ENCODE peak calls at places on chromosomes 1 and 21, in five cellular contexts. B is heart right ventricle, Q is upper lobe of left lung, D is Panc1, C is heart left ventricle. S is an unnamed sample.
A peak's percentile ranks its signal among the peaks of the same experiment; 100 is the strongest.

GRCh38 chr1:86822463-86822862 is 91.5 kb downstream of the SELENOF start:
- ATAC-seq in D (no peak), C (no peak), Q (no peak), B (no peak), S (no peak)

GRCh38 chr1:147641695-147642592 is 28.4 kb downstream of the ACP6 start:
- ATAC-seq in B (peak; percentile 82), Q (peak; percentile 84), C (no peak), D (peak; percentile 74), S (peak; percentile 60)

GRCh38 chr1:183778568-183779433 is 26.1 kb upstream of the RGL1 start:
- ATAC-seq in Q (no peak), D (no peak), C (no peak), B (no peak), S (no peak)

GRCh38 chr1:77958391-77958790 is 20.5 kb downstream of the FUBP1 start:
- ATAC-seq in C (no peak), B (no peak), D (no peak), Q (no peak), S (no peak)

GRCh38 chr1:200856716-200857352 is 15.9 kb upstream of the GPR25 start:
- ATAC-seq in Q (no peak), D (no peak), C (no peak), B (peak; percentile 31), S (no peak)

GRCh38 chr1:244854865-244855578 is 9.3 kb downstream of the HNRNPU start:
- ATAC-seq in C (no peak), B (no peak), Q (no peak), D (no peak), S (no peak)

GRCh38 chr1:39266792-39267191 is 62.3 kb downstream of the MACF1 start:
- ATAC-seq in B (no peak), D (no peak), C (no peak), Q (no peak), S (no peak)

GRCh38 chr21:46098303-46099141 is 610 bp downstream of the COL6A2 start:
- ATAC-seq in C (peak; percentile 45), Q (peak; percentile 72), B (peak; percentile 44), D (peak; percentile 62), S (peak; percentile 44)

GRCh38 chr1:24414884-24415333 is 693 bp upstream of the NIPAL3 start:
- ATAC-seq in D (peak; percentile 83), Q (no peak), B (no peak), C (no peak), S (no peak)

GRCh38 chr1:155044812-155045690 is 6.1 kb upstream of the ADAM15 start:
- ATAC-seq in D (peak; percentile 94), B (peak; percentile 94), Q (peak; percentile 95), C (peak; percentile 93), S (peak; percentile 87)

GRCh38 chr1:13945856-13946255 is 245.9 kb downstream of the PRDM2 start:
- ATAC-seq in B (no peak), C (no peak), D (no peak), Q (no peak), S (no peak)

GRCh38 chr1:34645919-34646318 is 108.9 kb upstream of the GJB5 start:
- ATAC-seq in C (no peak), Q (no peak), D (no peak), B (no peak), S (no peak)

GRCh38 chr1:63867429-63868176 is 93.8 kb downstream of the ROR1 start:
- ATAC-seq in C (peak; percentile 31), B (peak; percentile 35), D (no peak), Q (no peak), S (no peak)

GRCh38 chr1:93578911-93579825 is 102.5 kb downstream of the BCAR3 start:
- ATAC-seq in B (no peak), C (no peak), D (no peak), Q (no peak), S (no peak)

GRCh38 chr1:60103186-60103585 is 29.6 kb upstream of the C1orf87 start:
- ATAC-seq in D (no peak), Q (no peak), C (no peak), B (no peak), S (no peak)

GRCh38 chr1:16724718-16725438 is 15.4 kb upstream of the RNU1-4 start:
- ATAC-seq in C (peak; percentile 30), B (no peak), Q (peak; percentile 39), D (no peak), S (no peak)

DNA sequence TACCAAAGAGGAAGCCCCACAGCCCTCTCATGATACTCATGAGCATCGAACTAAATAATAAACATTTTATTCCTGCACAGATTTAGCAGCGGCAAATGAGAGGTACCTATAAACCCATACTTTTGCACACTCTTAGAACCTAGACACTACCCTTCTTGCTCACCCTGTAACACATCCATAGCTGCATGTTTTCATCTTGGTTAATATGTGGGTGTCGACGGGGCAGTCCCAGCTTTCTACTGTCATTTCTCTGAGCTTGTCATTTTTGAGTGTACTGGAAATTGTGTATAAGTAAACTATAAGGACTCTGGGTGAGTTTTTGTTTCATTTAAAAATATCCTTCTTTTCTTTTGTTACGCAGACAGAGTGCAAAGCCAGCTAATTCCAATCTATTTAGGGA is 25.5 kb downstream of the OVGP1 start:
- ATAC-seq in D (no peak), C (no peak), Q (no peak), B (no peak), S (no peak)
- H3K9me3 ChIP-seq in D (no peaks in the 10 kb centered on the region), C (no peaks in the 10 kb centered on the region), Q (no peaks in the 10 kb centered on the region), B (no peaks in the 10 kb centered on the region), S (no peaks in the 10 kb centered on the region)

GRCh38 chr1:112335351-112335750 is 60.7 kb upstream of the CTTNBP2NL start:
- ATAC-seq in B (no peak), Q (no peak), D (no peak), C (no peak), S (no peak)

GRCh38 chr1:112341986-112342385 is 54.0 kb upstream of the CTTNBP2NL start:
- ATAC-seq in D (no peak), C (no peak), B (no peak), Q (no peak), S (no peak)

GRCh38 chr1:112332751-112333150 is 63.3 kb upstream of the CTTNBP2NL start:
- ATAC-seq in B (no peak), C (no peak), D (no peak), Q (no peak), S (no peak)

DNA sequence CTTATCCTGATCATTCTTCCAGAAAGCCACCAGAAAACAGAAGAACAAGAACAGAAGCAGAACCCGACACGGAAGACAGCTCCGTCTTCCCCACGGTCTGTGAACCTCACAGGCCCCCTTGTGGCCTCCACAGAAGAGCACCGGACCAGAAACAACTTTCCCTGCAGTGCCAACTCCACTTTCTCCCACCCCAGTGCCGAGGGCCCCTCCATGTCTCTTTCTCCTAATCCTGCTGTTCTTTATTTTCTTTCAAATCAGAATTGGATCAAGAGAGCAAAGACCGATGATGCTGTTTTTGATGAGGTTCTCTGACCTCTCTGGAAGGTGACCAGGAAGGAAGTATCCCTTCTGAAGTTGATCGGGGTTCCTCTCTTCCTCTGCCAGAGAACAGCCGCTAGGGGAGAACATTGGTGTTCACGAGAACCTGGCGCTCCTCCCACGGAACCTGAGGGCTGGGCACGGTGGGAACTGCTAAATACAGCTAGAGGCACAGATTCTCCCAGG is 58.9 kb upstream of the CTTNBP2NL start:
- ATAC-seq in B (peak; percentile 88), C (peak; percentile 87), Q (peak; percentile 82), D (peak; percentile 80), S (peak; percentile 77)
- TF ChIP-seq CTCF in B (peak; percentile 80), C (peak; percentile 49), Q (peak; percentile 50), D (peak; percentile 78), S (peak; percentile 81)

DNA sequence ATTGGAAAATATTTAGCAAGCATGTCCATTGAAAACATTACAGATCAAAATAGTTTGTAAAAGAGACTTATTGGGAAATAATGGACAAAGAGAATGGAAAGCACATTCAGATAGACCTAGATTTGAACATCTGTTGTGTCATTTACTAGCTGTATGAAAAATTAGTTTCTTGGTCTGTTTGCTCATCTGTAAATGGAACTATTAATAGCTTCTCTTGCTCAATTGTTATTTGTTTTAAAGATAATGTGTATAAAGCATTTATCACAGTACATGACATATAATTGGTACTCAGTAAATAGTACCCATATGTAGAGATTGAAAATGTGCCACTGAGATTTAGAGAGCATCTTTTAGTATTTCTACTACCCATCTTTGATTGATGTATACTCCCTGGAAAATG is 25.9 kb downstream of the RPAP2 start:
- ATAC-seq in Q (no peak), C (no peak), B (no peak), D (no peak), S (no peak)
- H3K36me3 ChIP-seq in Q (no peaks in the 10 kb centered on the region), C (peaks cover 41% of the 10 kb centered on the region), B (peaks cover 28% of the 10 kb centered on the region), D (peaks cover 4% of the 10 kb centered on the region), S (no peaks in the 10 kb centered on the region)

GRCh38 chr1:117636637-117637425 is 31.0 kb downstream of the TENT5C start:
- ATAC-seq in Q (no peak), B (no peak), C (no peak), D (no peak), S (no peak)

GRCh38 chr1:117639741-117640140 is 33.9 kb downstream of the TENT5C start:
- ATAC-seq in D (no peak), B (no peak), Q (no peak), C (no peak), S (no peak)

GRCh38 chr1:117638759-117639158 is 32.9 kb downstream of the TENT5C start:
- ATAC-seq in Q (no peak), B (no peak), D (no peak), C (no peak), S (no peak)

GRCh38 chr1:117635805-117636204 is 30.0 kb downstream of the TENT5C start:
- ATAC-seq in Q (no peak), B (no peak), D (no peak), C (no peak), S (no peak)

GRCh38 chr1:117638141-117638540 is 32.3 kb downstream of the TENT5C start:
- ATAC-seq in C (no peak), D (no peak), Q (no peak), B (no peak), S (no peak)
- H3K9me3 ChIP-seq in C (no peaks in the 10 kb centered on the region), D (no peaks in the 10 kb centered on the region), Q (no peaks in the 10 kb centered on the region), B (no peaks in the 10 kb centered on the region), S (no peaks in the 10 kb centered on the region)

GRCh38 chr1:43452789-43453441 is 816 bp downstream of the HYI start:
- ATAC-seq in Q (no peak), C (peak; percentile 31), B (peak; percentile 12), D (peak; percentile 54), S (no peak)

GRCh38 chr1:43455205-43455889 is 1.6 kb upstream of the HYI start:
- ATAC-seq in B (no peak), D (no peak), Q (no peak), C (no peak), S (no peak)

GRCh38 chr1:43453442-43454269 is at the start of gene HYI:
- ATAC-seq in Q (peak; percentile 92), B (peak; percentile 83), C (peak; percentile 65), D (peak; percentile 83), S (peak; percentile 85)

GRCh38 chr1:43451701-43452532 is 1.8 kb downstream of the HYI start:
- ATAC-seq in D (no peak), B (no peak), C (no peak), Q (no peak), S (no peak)

GRCh38 chr1:43454270-43455011 is 710 bp upstream of the HYI start:
- ATAC-seq in B (peak; percentile 92), D (peak; percentile 66), Q (peak; percentile 94), C (peak; percentile 80), S (peak; percentile 84)
- TF ChIP-seq CTCF in B (no peak), D (no peak), Q (no peak), C (no peak), S (peak; percentile 49)

GRCh38 chr1:180020017-180020416 is 65.4 kb downstream of the CEP350 start:
- ATAC-seq in D (no peak), C (no peak), Q (no peak), B (no peak), S (no peak)
- H3K36me3 ChIP-seq in D (peaks cover 49% of the 10 kb centered on the region), C (peaks cover 80% of the 10 kb centered on the region), Q (peaks cover 22% of the 10 kb centered on the region), B (peaks cover 48% of the 10 kb centered on the region), S (peaks cover 9% of the 10 kb centered on the region)

S was measured in gastroesophageal sphincter.